ENCODE peak calls at places on chromosome 7, in nine cellular contexts. R is left ventricle myocardium inferior, U is heart left ventricle, C is IMR-90, L is breast epithelium, M is brain microvascular endothelial cell, I is suprapubic skin, P is tibial nerve, T is HepG2. J is an unnamed sample.

GRCh38 chr7:50379082-50379481 is 71.1 kb downstream of the FIGNL1 start:
- DNase-seq in R (no peak), U (no peak), C (no peak), L (peak), M (no peak), I (no peak), P (no peak), T (peak), J (no peak)

GRCh38 chr7:133330085-133330484 is 77.2 kb downstream of the EXOC4 start:
- DNase-seq in R (no peak), U (no peak), C (no peak), L (no peak), M (no peak), I (no peak), P (no peak), T (peak), J (no peak)

GRCh38 chr7:32033006-32033405 is 37.2 kb downstream of the PDE1C start:
- DNase-seq in R (no peak), U (no peak), C (no peak), L (no peak), M (no peak), I (no peak), P (no peak), T (no peak), J (no peak)

GRCh38 chr7:15515201-15515777 is 46.5 kb downstream of the AGMO start:
- DNase-seq in R (no peak), U (no peak), C (peak), L (no peak), M (no peak), I (no peak), P (no peak), T (no peak), J (no peak)

GRCh38 chr7:138239244-138239643 is 163.0 kb downstream of the AKR1D1 start:
- DNase-seq in R (no peak), U (no peak), C (no peak), L (no peak), M (no peak), I (no peak), P (no peak), T (no peak), J (no peak)

GRCh38 chr7:77696643-77697534 is 630 bp downstream of the RSBN1L start:
- DNase-seq in R (peak), U (peak), C (peak), L (peak), M (peak), I (peak), P (peak), T (peak), J (peak)

GRCh38 chr7:101884671-101885596 is 67.5 kb downstream of the CUX1 start:
- DNase-seq in R (no peak), U (no peak), C (no peak), L (no peak), M (no peak), I (no peak), P (no peak), T (no peak), J (no peak)

GRCh38 chr7:119329715-119330114 is 943.3 kb upstream of the KCND2 start:
- DNase-seq in R (no peak), U (no peak), C (no peak), L (no peak), M (no peak), I (no peak), P (no peak), T (no peak), J (no peak)

GRCh38 chr7:131829911-131830310 is 273.5 kb upstream of the PODXL start:
- DNase-seq in R (peak), U (no peak), C (no peak), L (no peak), M (no peak), I (no peak), P (no peak), T (no peak), J (no peak)

GRCh38 chr7:5282464-5283316 is at the start of gene SLC29A4:
- DNase-seq in R (peak), U (peak), C (no peak), L (no peak), M (no peak), I (no peak), P (no peak), T (no peak), J (no peak)

GRCh38 chr7:24851791-24852190 is 94.5 kb upstream of the GSDME start:
- DNase-seq in R (no peak), U (no peak), C (peak), L (no peak), M (peak), I (no peak), P (no peak), T (peak), J (no peak)

GRCh38 chr7:133391220-133391619 is 138.3 kb downstream of the EXOC4 start:
- DNase-seq in R (no peak), U (no peak), C (no peak), L (no peak), M (no peak), I (no peak), P (no peak), T (no peak), J (no peak)

GRCh38 chr7:158005531-158005930 is 582.1 kb downstream of the PTPRN2 start:
- DNase-seq in R (no peak), U (no peak), C (no peak), L (no peak), M (no peak), I (no peak), P (no peak), T (no peak), J (no peak)

GRCh38 chr7:115097175-115097671 is 175.3 kb downstream of the MDFIC start:
- DNase-seq in R (no peak), U (no peak), C (peak), L (no peak), M (peak), I (no peak), P (no peak), T (peak), J (no peak)

GRCh38 chr7:112162161-112163020 is 43.8 kb downstream of the DOCK4 start:
- DNase-seq in R (peak), U (peak), C (peak), L (no peak), M (peak), I (no peak), P (no peak), T (peak), J (peak)

GRCh38 chr7:1290262-1291039 is 57.8 kb downstream of the UNCX start:
- DNase-seq in R (no peak), U (no peak), C (no peak), L (no peak), M (no peak), I (no peak), P (no peak), T (no peak), J (peak)

GRCh38 chr7:51034531-51035264 is 252.0 kb upstream of the GRB10 start:
- DNase-seq in R (no peak), U (no peak), C (peak), L (no peak), M (peak), I (no peak), P (no peak), T (no peak), J (no peak)

GRCh38 chr7:134553976-134554375 is 5.1 kb downstream of the AKR1B15 start:
- DNase-seq in R (no peak), U (no peak), C (peak), L (no peak), M (no peak), I (no peak), P (no peak), T (peak), J (no peak)

GRCh38 chr7:118918556-118918955 is 694.1 kb downstream of the ANKRD7 start:
- DNase-seq in R (no peak), U (no peak), C (peak), L (no peak), M (no peak), I (no peak), P (no peak), T (peak), J (no peak)

GRCh38 chr7:36546331-36546730 is 156.7 kb downstream of the ANLN start:
- DNase-seq in R (no peak), U (no peak), C (no peak), L (no peak), M (no peak), I (no peak), P (no peak), T (no peak), J (no peak)

GRCh38 chr7:80264769-80265168 is 130.1 kb downstream of the GNAI1 start:
- DNase-seq in R (no peak), U (no peak), C (no peak), L (no peak), M (no peak), I (no peak), P (no peak), T (no peak), J (no peak)

GRCh38 chr7:117673367-117673766 is 193.5 kb downstream of the CFTR start:
- DNase-seq in R (peak), U (no peak), C (no peak), L (no peak), M (no peak), I (no peak), P (no peak), T (no peak), J (peak)

GRCh38 chr7:82005056-82005455 is 235.2 kb upstream of the HGF start:
- DNase-seq in R (no peak), U (no peak), C (no peak), L (no peak), M (no peak), I (no peak), P (no peak), T (no peak), J (no peak)

GRCh38 chr7:151836927-151837205 is 40.0 kb downstream of the PRKAG2 start:
- DNase-seq in R (no peak), U (no peak), C (no peak), L (no peak), M (no peak), I (no peak), P (no peak), T (no peak), J (no peak)

GRCh38 chr7:106098889-106099288 is 13.2 kb downstream of the SYPL1 start:
- DNase-seq in R (no peak), U (no peak), C (no peak), L (no peak), M (no peak), I (no peak), P (no peak), T (no peak), J (no peak)

GRCh38 chr7:101743241-101743994 is 74.0 kb upstream of the CUX1 start:
- DNase-seq in R (peak), U (peak), C (peak), L (no peak), M (peak), I (no peak), P (peak), T (no peak), J (no peak)

GRCh38 chr7:51731086-51731485 is 414.5 kb upstream of the COBL start:
- DNase-seq in R (no peak), U (no peak), C (no peak), L (no peak), M (no peak), I (no peak), P (no peak), T (no peak), J (no peak)

GRCh38 chr7:148699024-148699771 is 495 bp downstream of the CUL1 start:
- DNase-seq in R (peak), U (peak), C (peak), L (peak), M (no peak), I (peak), P (peak), T (peak), J (no peak)

GRCh38 chr7:5773661-5774086 is 7.8 kb downstream of the RNF216 start:
- DNase-seq in R (no peak), U (no peak), C (peak), L (no peak), M (peak), I (peak), P (no peak), T (peak), J (no peak)

GRCh38 chr7:158274404-158274811 is 313.2 kb downstream of the PTPRN2 start:
- DNase-seq in R (no peak), U (no peak), C (no peak), L (no peak), M (no peak), I (peak), P (no peak), T (no peak), J (no peak)

GRCh38 chr7:133869556-133869955 is 257.6 kb upstream of the LRGUK start:
- DNase-seq in R (no peak), U (no peak), C (no peak), L (no peak), M (no peak), I (no peak), P (no peak), T (no peak), J (no peak)

GRCh38 chr7:138226001-138226476 is 149.8 kb downstream of the AKR1D1 start:
- DNase-seq in R (no peak), U (peak), C (no peak), L (no peak), M (peak), I (no peak), P (no peak), T (peak), J (no peak)

DNA sequence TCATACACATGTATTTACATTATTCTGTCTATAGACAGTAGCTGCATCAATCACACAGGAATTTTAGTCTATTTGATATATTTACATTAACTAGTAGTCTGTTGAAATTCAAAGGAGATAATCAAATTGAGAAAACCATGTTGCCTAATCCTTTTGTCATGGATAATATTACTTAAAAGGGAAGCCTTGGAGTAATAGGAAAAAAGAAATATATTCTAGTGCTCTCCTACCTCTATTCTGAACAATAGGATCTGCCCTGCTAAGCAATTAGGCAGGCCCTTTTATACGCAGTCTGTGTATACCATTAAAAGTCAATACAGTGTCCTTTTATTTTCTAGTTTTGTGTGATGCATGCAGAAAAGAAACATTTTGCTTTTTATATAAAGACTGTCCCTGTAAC is 24.5 kb downstream of the UMAD1 start:
- DNase-seq in R (no peak), U (no peak), C (no peak), L (no peak), M (no peak), I (no peak), P (no peak), T (no peak), J (no peak)
- H3K27ac ChIP-seq in R (no peak), U (no peak), C (no peak), L (no peak), M (no peak), I (no peak), P (no peak), T (no peak), J (no peak)

GRCh38 chr7:143068446-143068845 is 16.3 kb downstream of the OR6V1 start:
- DNase-seq in R (no peak), U (no peak), C (no peak), L (no peak), M (no peak), I (no peak), P (no peak), T (no peak), J (no peak)

GRCh38 chr7:143073556-143073955 is 21.4 kb downstream of the OR6V1 start:
- DNase-seq in R (no peak), U (no peak), C (no peak), L (no peak), M (no peak), I (no peak), P (no peak), T (no peak), J (no peak)

GRCh38 chr7:143069912-143070500 is 17.9 kb downstream of the OR6V1 start:
- DNase-seq in R (no peak), U (no peak), C (no peak), L (no peak), M (no peak), I (no peak), P (no peak), T (no peak), J (no peak)

DNA sequence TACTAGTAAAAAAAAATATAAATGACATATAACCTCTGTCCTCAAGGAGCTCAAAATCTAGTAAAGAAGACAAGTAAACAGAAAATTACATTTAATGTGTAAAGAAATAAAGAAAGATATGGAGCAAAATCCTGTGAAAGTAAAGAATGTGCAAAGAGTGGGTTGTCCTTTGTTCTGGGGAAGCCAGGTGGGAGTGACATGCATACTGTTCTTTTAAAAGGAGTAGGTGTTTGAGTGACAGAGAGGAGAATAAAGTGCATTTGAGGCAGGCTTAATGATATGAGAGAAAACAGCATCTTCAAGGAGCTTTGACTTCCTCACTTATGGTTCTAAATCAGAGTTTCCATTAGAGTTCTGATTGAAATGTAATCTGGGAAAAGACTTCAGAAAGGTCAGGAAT is 22.0 kb downstream of the OR6V1 start:
- DNase-seq in R (no peak), U (no peak), C (no peak), L (no peak), M (no peak), I (no peak), P (no peak), T (no peak), J (no peak)
- H3K27ac ChIP-seq in R (no peak), U (no peak), C (no peak), L (no peak), M (no peak), I (no peak), P (no peak), T (no peak), J (no peak)

GRCh38 chr7:43761919-43762318 is 3.4 kb downstream of the BLVRA start:
- DNase-seq in R (no peak), U (no peak), C (peak), L (no peak), M (no peak), I (no peak), P (no peak), T (no peak), J (no peak)

GRCh38 chr7:43764039-43764789 is 5.7 kb downstream of the BLVRA start:
- DNase-seq in R (peak), U (peak), C (no peak), L (peak), M (peak), I (no peak), P (peak), T (peak), J (no peak)

GRCh38 chr7:43764807-43765491 is 6.5 kb downstream of the BLVRA start:
- DNase-seq in R (no peak), U (no peak), C (peak), L (no peak), M (no peak), I (no peak), P (no peak), T (peak), J (no peak)

GRCh38 chr7:43761382-43761781 is 2.9 kb downstream of the BLVRA start:
- DNase-seq in R (no peak), U (no peak), C (no peak), L (no peak), M (no peak), I (no peak), P (no peak), T (no peak), J (no peak)

GRCh38 chr7:43763183-43763582 is 4.7 kb downstream of the BLVRA start:
- DNase-seq in R (no peak), U (no peak), C (no peak), L (no peak), M (no peak), I (no peak), P (no peak), T (no peak), J (no peak)
- H3K27ac ChIP-seq in R (no peak), U (no peak), C (no peak), L (peak), M (no peak), I (no peak), P (peak), T (peak), J (no peak)

GRCh38 chr7:43630466-43630865 is 47.6 kb downstream of the STK17A start:
- DNase-seq in R (no peak), U (no peak), C (no peak), L (no peak), M (no peak), I (no peak), P (no peak), T (no peak), J (no peak)
- H3K27ac ChIP-seq in R (no peak), U (no peak), C (no peak), L (no peak), M (no peak), I (no peak), P (no peak), T (no peak), J (no peak)

GRCh38 chr7:47423196-47423595 is 158.7 kb downstream of the TNS3 start:
- DNase-seq in R (no peak), U (no peak), C (no peak), L (no peak), M (no peak), I (no peak), P (no peak), T (no peak), J (no peak)
- H3K27ac ChIP-seq in R (no peak), U (no peak), C (peak), L (no peak), M (no peak), I (no peak), P (no peak), T (no peak), J (no peak)

GRCh38 chr7:95716357-95717122 is 55.8 kb upstream of the DYNC1I1 start:
- DNase-seq in R (no peak), U (peak), C (no peak), L (no peak), M (no peak), I (no peak), P (no peak), T (peak), J (no peak)
- H3K27ac ChIP-seq in R (peak), U (peak), C (no peak), L (no peak), M (no peak), I (no peak), P (no peak), T (no peak), J (no peak)